ENCODE peak calls at places on chromosomes 1 and 21, in four cellular contexts. T, M, Y and U are unnamed samples. For H3K4me1, the result is how much of the 10 kb centered on the place peaks cover.

GRCh38 chr1:178126790-178127189 is 32.9 kb downstream of the RASAL2 start:
- DNase-seq in T (peak), M (no peak), Y (no peak), U (peak)

GRCh38 chr1:232393010-232393833 is 236.7 kb downstream of the SIPA1L2 start:
- DNase-seq in T (no peak), M (no peak), Y (no peak), U (no peak)

GRCh38 chr1:112849967-112850641 is 105.9 kb downstream of the SLC16A1 start:
- DNase-seq in T (no peak), M (no peak), Y (no peak), U (no peak)

GRCh38 chr21:15874610-15875009 is 144.8 kb downstream of the USP25 start:
- DNase-seq in T (no peak), M (no peak), Y (no peak), U (no peak)

GRCh38 chr21:17348849-17349248 is 164.0 kb upstream of the CXADR start:
- DNase-seq in T (no peak), M (no peak), Y (no peak), U (no peak)

GRCh38 chr1:20486457-20487235 is 636 bp upstream of the CAMK2N1 start:
- DNase-seq in T (peak), M (peak), Y (peak), U (no peak)

GRCh38 chr1:152392909-152393308 is 21.2 kb downstream of the CRNN start:
- DNase-seq in T (no peak), M (no peak), Y (no peak), U (no peak)

GRCh38 chr1:53130878-53131589 is 11.4 kb downstream of the SLC1A7 start:
- DNase-seq in T (no peak), M (no peak), Y (no peak), U (no peak)

GRCh38 chr1:119160435-119160834 is 20.0 kb upstream of the WARS2 start:
- DNase-seq in T (no peak), M (no peak), Y (no peak), U (no peak)

GRCh38 chr1:234292548-234292947 is 80.7 kb upstream of the COA6 start:
- DNase-seq in T (no peak), M (no peak), Y (no peak), U (no peak)

GRCh38 chr1:201714542-201715276 is 114.2 kb upstream of the IPO9 start:
- DNase-seq in T (peak), M (peak), Y (peak), U (peak)

GRCh38 chr1:28530456-28530855 is 22.4 kb upstream of the TRNAU1AP start:
- DNase-seq in T (no peak), M (no peak), Y (peak), U (no peak)

GRCh38 chr1:31354266-31354665 is 18.6 kb downstream of the FABP3 start:
- DNase-seq in T (no peak), M (no peak), Y (no peak), U (no peak)

GRCh38 chr21:28336299-28336698 is 656.4 kb downstream of the LTN1 start:
- DNase-seq in T (no peak), M (peak), Y (no peak), U (no peak)

GRCh38 chr1:20787775-20788488 is 825 bp upstream of the HP1BP3 start:
- DNase-seq in T (no peak), M (no peak), Y (no peak), U (peak)

GRCh38 chr1:197917813-197918646 is 858 bp downstream of the LHX9 start:
- DNase-seq in T (no peak), M (no peak), Y (peak), U (no peak)

GRCh38 chr1:81699234-81699633 is 101.5 kb upstream of the ADGRL2 start:
- DNase-seq in T (no peak), M (no peak), Y (no peak), U (no peak)

GRCh38 chr1:1136547-1137230 is 20.8 kb upstream of the C1orf159 start:
- DNase-seq in T (no peak), M (peak), Y (no peak), U (no peak)

GRCh38 chr21:15638856-15639549 is 90.8 kb upstream of the USP25 start:
- DNase-seq in T (no peak), M (peak), Y (no peak), U (no peak)

GRCh38 chr1:173094539-173094938 is 43.8 kb upstream of the TNFSF18 start:
- DNase-seq in T (no peak), M (no peak), Y (no peak), U (no peak)
- H3K4me1 ChIP-seq in T (under half), M (under half), Y (under half), U (under half)

GRCh38 chr1:8679929-8680504 is 137.4 kb downstream of the RERE start:
- DNase-seq in T (no peak), M (no peak), Y (no peak), U (no peak)

GRCh38 chr1:8680628-8681316 is 136.7 kb downstream of the RERE start:
- DNase-seq in T (no peak), M (no peak), Y (no peak), U (no peak)

GRCh38 chr1:8678688-8679410 is 138.6 kb downstream of the RERE start:
- DNase-seq in T (no peak), M (no peak), Y (no peak), U (no peak)

GRCh38 chr1:8677782-8678181 is 139.7 kb downstream of the RERE start:
- DNase-seq in T (no peak), M (no peak), Y (no peak), U (no peak)

GRCh38 chr1:8679411-8679800 is 138.0 kb downstream of the RERE start:
- DNase-seq in T (no peak), M (no peak), Y (no peak), U (no peak)
- H3K4me1 ChIP-seq in T (under half), M (half or more), Y (under half), U (half or more)

GRCh38 chr1:67743072-67743725 is 58.2 kb downstream of the GADD45A start:
- DNase-seq in T (no peak), M (no peak), Y (no peak), U (no peak)

GRCh38 chr1:67741786-67742185 is 56.8 kb downstream of the GADD45A start:
- DNase-seq in T (no peak), M (no peak), Y (no peak), U (no peak)

GRCh38 chr1:67738401-67738800 is 53.4 kb downstream of the GADD45A start:
- DNase-seq in T (no peak), M (no peak), Y (no peak), U (no peak)

GRCh38 chr1:67739361-67739760 is 54.4 kb downstream of the GADD45A start:
- DNase-seq in T (no peak), M (no peak), Y (no peak), U (no peak)

DNA sequence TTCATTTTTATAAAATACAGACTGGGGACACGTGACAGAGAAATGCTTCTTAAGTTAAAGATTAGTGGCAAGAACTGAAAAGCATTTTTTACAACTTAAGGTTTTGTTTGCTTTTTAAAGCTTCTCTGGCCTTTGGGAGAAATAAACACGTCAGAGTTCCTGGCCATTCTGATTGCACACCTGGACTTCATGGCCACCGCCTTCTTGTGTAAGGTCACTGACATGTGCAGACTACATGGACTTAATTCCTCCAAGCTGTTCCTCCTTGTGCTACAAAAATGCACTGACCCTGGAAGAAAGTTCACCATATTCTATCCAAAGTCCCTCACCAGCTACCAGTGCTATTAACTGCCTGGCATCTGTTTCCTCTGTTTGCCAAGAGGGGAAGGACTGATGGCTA is 56.1 kb downstream of the GADD45A start:
- DNase-seq in T (no peak), M (no peak), Y (no peak), U (no peak)
- H3K4me1 ChIP-seq in T (under half), M (half or more), Y (under half), U (under half)

GRCh38 chr1:116914667-116915066 is 5.0 kb downstream of the PTGFRN start:
- DNase-seq in T (no peak), M (no peak), Y (no peak), U (no peak)

GRCh38 chr1:116915182-116915611 is 5.5 kb downstream of the PTGFRN start:
- DNase-seq in T (no peak), M (peak), Y (no peak), U (no peak)

GRCh38 chr1:116913941-116914340 is 4.2 kb downstream of the PTGFRN start:
- DNase-seq in T (no peak), M (no peak), Y (no peak), U (no peak)

GRCh38 chr1:116916533-116917460 is 7.1 kb downstream of the PTGFRN start:
- DNase-seq in T (no peak), M (no peak), Y (no peak), U (no peak)

DNA sequence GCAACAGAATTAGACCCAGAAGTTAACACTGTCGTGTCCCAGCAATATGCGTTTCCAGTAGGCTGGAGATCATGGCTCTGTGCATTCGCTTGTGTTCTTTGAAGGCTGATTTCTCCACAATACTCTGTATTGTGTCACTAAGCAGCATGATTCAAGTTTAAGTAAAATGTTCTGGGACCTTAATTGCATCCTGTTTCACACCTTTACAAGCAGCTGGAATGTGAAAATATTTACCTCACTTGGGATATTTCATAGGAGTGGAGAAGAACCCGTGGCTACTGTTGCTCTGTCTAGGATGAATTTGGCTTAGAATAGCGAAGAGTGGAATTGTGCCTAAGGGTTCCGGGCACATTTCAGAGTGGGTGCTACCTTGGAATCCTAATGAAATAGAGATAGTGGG is 6.3 kb downstream of the PTGFRN start:
- DNase-seq in T (no peak), M (no peak), Y (no peak), U (no peak)
- H3K4me1 ChIP-seq in T (under half), M (half or more), Y (under half), U (under half)

GRCh38 chr21:35016517-35017188 is 32.4 kb downstream of the RUNX1 start:
- DNase-seq in T (no peak), M (no peak), Y (no peak), U (no peak)

GRCh38 chr21:35016071-35016470 is 33.0 kb downstream of the RUNX1 start:
- DNase-seq in T (no peak), M (no peak), Y (no peak), U (no peak)

GRCh38 chr21:35017256-35017655 is 31.8 kb downstream of the RUNX1 start:
- DNase-seq in T (no peak), M (no peak), Y (no peak), U (no peak)

GRCh38 chr21:35015435-35016024 is 33.6 kb downstream of the RUNX1 start:
- DNase-seq in T (no peak), M (no peak), Y (no peak), U (no peak)

GRCh38 chr21:35014302-35015044 is 34.6 kb downstream of the RUNX1 start:
- DNase-seq in T (no peak), M (no peak), Y (no peak), U (no peak)
- H3K4me1 ChIP-seq in T (under half), M (under half), Y (under half), U (under half)

GRCh38 chr1:7317888-7318287 is 453.2 kb upstream of the VAMP3 start:
- DNase-seq in T (no peak), M (no peak), Y (no peak), U (no peak)

GRCh38 chr1:7322283-7322785 is 448.8 kb upstream of the VAMP3 start:
- DNase-seq in T (no peak), M (no peak), Y (no peak), U (no peak)

GRCh38 chr1:7322912-7323311 is 448.2 kb upstream of the VAMP3 start:
- DNase-seq in T (no peak), M (no peak), Y (no peak), U (no peak)

GRCh38 chr1:7319196-7319595 is 451.9 kb upstream of the VAMP3 start:
- DNase-seq in T (no peak), M (no peak), Y (no peak), U (no peak)

DNA sequence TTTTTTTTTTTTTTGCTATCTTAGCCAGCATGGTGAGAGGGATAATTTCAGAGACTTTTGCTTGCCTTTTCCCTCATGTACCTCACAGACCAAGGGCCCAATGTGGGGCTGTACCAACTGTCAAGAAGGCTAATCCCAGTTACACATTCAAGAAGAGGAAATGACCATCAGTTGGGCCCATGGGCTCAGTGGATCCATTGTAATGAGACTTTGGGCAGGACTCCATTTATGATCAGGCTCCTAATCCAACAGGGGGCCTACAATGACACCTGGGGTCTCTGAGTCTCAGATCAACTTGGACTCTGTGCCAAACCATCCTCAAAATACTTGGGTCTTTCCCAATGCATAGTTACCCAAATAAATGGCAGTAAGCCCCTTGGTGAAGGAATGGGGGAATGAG is 450.4 kb upstream of the VAMP3 start:
- DNase-seq in T (no peak), M (no peak), Y (no peak), U (no peak)
- H3K4me1 ChIP-seq in T (under half), M (under half), Y (under half), U (under half)

GRCh38 chr21:37368536-37369279 is 2.1 kb downstream of the DYRK1A start:
- DNase-seq in T (no peak), M (no peak), Y (no peak), U (no peak)

GRCh38 chr21:37370152-37371040 is 3.8 kb downstream of the DYRK1A start:
- DNase-seq in T (no peak), M (no peak), Y (no peak), U (no peak)

GRCh38 chr21:37372127-37372731 is 5.7 kb downstream of the DYRK1A start:
- DNase-seq in T (no peak), M (no peak), Y (no peak), U (no peak)

GRCh38 chr21:37369307-37369854 is 2.8 kb downstream of the DYRK1A start:
- DNase-seq in T (no peak), M (no peak), Y (no peak), U (no peak)

DNA sequence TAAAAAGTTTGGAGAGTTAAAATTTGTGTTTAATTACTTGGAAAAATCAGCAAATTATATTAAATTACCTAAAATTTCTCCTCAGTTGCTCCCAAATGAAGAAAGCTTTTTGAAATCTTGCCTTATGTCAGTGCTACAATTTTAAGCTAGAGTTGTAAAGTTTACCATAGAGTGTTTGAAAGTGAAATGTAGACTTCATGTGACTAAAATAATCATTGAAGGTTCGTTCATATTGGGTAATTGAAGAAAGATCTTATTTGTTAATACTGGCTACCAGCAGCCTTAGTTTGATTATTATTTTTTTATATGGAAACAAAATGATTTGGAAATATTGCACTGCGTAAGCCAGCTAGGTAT is 4.4 kb downstream of the DYRK1A start:
- DNase-seq in T (no peak), M (no peak), Y (no peak), U (no peak)
- H3K4me1 ChIP-seq in T (half or more), M (half or more), Y (under half), U (half or more)

GRCh38 chr1:24548070-24548469 is 7.8 kb upstream of the NCMAP start:
- DNase-seq in T (no peak), M (no peak), Y (no peak), U (no peak)

GRCh38 chr1:24553931-24554330 is 2.0 kb upstream of the NCMAP start:
- DNase-seq in T (no peak), M (no peak), Y (no peak), U (no peak)

GRCh38 chr1:24551910-24552571 is 3.8 kb upstream of the NCMAP start:
- DNase-seq in T (no peak), M (no peak), Y (no peak), U (no peak)

GRCh38 chr1:24554714-24555113 is 1.2 kb upstream of the NCMAP start:
- DNase-seq in T (no peak), M (no peak), Y (no peak), U (no peak)

GRCh38 chr1:24551290-24551859 is 4.5 kb upstream of the NCMAP start:
- DNase-seq in T (no peak), M (peak), Y (no peak), U (no peak)
- H3K4me1 ChIP-seq in T (under half), M (under half), Y (under half), U (under half)